ENCODE peak calls at places on chromosomes 6 and 20, in seven cellular contexts. One of them, this sample, is unnamed.

GRCh38 chr6:45513331-45513730 is 135.6 kb upstream of the SUPT3H start:
- DNase-seq in H1: no peak
- DNase-seq in stomach: no peak
- DNase-seq in cardiac muscle cell: no peak
- DNase-seq in heart left ventricle: no peak
- DNase-seq in uterus: no peak
- DNase-seq in hepatocyte: peak; percentile 6
- DNase-seq in this sample: no peak

GRCh38 chr20:34874094-34874654 is 1.5 kb upstream of the GGT7 start:
- DNase-seq in H1: peak; percentile 82
- DNase-seq in stomach: peak; percentile 86
- DNase-seq in cardiac muscle cell: peak; percentile 88
- DNase-seq in heart left ventricle: peak; percentile 75
- DNase-seq in uterus: peak; percentile 79
- DNase-seq in hepatocyte: peak; percentile 89
- DNase-seq in this sample: peak; percentile 93

GRCh38 chr6:158715330-158716311 is 65.8 kb downstream of the SYTL3 start:
- DNase-seq in H1: no peak
- DNase-seq in stomach: no peak
- DNase-seq in cardiac muscle cell: peak; percentile 70
- DNase-seq in heart left ventricle: no peak
- DNase-seq in uterus: no peak
- DNase-seq in hepatocyte: no peak
- DNase-seq in this sample: no peak

GRCh38 chr6:54801669-54802068 is 44.9 kb upstream of the FAM83B start:
- DNase-seq in H1: no peak
- DNase-seq in stomach: no peak
- DNase-seq in cardiac muscle cell: no peak
- DNase-seq in heart left ventricle: no peak
- DNase-seq in uterus: no peak
- DNase-seq in hepatocyte: peak; percentile 74
- DNase-seq in this sample: peak; percentile 69

GRCh38 chr6:2792330-2792729 is 27.1 kb downstream of the WRNIP1 start:
- DNase-seq in H1: no peak
- DNase-seq in stomach: no peak
- DNase-seq in cardiac muscle cell: no peak
- DNase-seq in heart left ventricle: no peak
- DNase-seq in uterus: no peak
- DNase-seq in hepatocyte: no peak
- DNase-seq in this sample: peak; percentile 55

GRCh38 chr6:11253594-11253993 is 21.1 kb upstream of the NEDD9 start:
- DNase-seq in H1: no peak
- DNase-seq in stomach: no peak
- DNase-seq in cardiac muscle cell: no peak
- DNase-seq in heart left ventricle: no peak
- DNase-seq in uterus: no peak
- DNase-seq in hepatocyte: no peak
- DNase-seq in this sample: peak; percentile 29

GRCh38 chr20:22430746-22431168 is 153.6 kb downstream of the FOXA2 start:
- DNase-seq in H1: no peak
- DNase-seq in stomach: no peak
- DNase-seq in cardiac muscle cell: no peak
- DNase-seq in heart left ventricle: no peak
- DNase-seq in uterus: no peak
- DNase-seq in hepatocyte: no peak
- DNase-seq in this sample: no peak

GRCh38 chr6:12545141-12545540 is 171.4 kb upstream of the PHACTR1 start:
- DNase-seq in H1: no peak
- DNase-seq in stomach: no peak
- DNase-seq in cardiac muscle cell: no peak
- DNase-seq in heart left ventricle: no peak
- DNase-seq in uterus: no peak
- DNase-seq in hepatocyte: no peak
- DNase-seq in this sample: no peak

GRCh38 chr6:136429681-136430080 is 120.5 kb downstream of the MAP7 start:
- DNase-seq in H1: no peak
- DNase-seq in stomach: no peak
- DNase-seq in cardiac muscle cell: no peak
- DNase-seq in heart left ventricle: no peak
- DNase-seq in uterus: no peak
- DNase-seq in hepatocyte: peak; percentile 17
- DNase-seq in this sample: no peak

GRCh38 chr6:145247677-145248419 is 487.5 kb downstream of the EPM2A start:
- DNase-seq in H1: no peak
- DNase-seq in stomach: no peak
- DNase-seq in cardiac muscle cell: no peak
- DNase-seq in heart left ventricle: no peak
- DNase-seq in uterus: no peak
- DNase-seq in hepatocyte: no peak
- DNase-seq in this sample: peak; percentile 86

GRCh38 chr6:15290962-15291704 is 45.3 kb downstream of the JARID2 start:
- DNase-seq in H1: no peak
- DNase-seq in stomach: no peak
- DNase-seq in cardiac muscle cell: no peak
- DNase-seq in heart left ventricle: no peak
- DNase-seq in uterus: no peak
- DNase-seq in hepatocyte: no peak
- DNase-seq in this sample: no peak

GRCh38 chr6:3871939-3872338 is 22.8 kb downstream of the FAM50B start:
- DNase-seq in H1: no peak
- DNase-seq in stomach: no peak
- DNase-seq in cardiac muscle cell: no peak
- DNase-seq in heart left ventricle: no peak
- DNase-seq in uterus: no peak
- DNase-seq in hepatocyte: no peak
- DNase-seq in this sample: no peak

GRCh38 chr6:28657367-28657755 is 131.7 kb downstream of the GPX5 start:
- DNase-seq in H1: no peak
- DNase-seq in stomach: no peak
- DNase-seq in cardiac muscle cell: no peak
- DNase-seq in heart left ventricle: no peak
- DNase-seq in uterus: no peak
- DNase-seq in hepatocyte: no peak
- DNase-seq in this sample: no peak

GRCh38 chr6:137039010-137039409 is 5.8 kb downstream of the IL20RA start:
- DNase-seq in H1: no peak
- DNase-seq in stomach: no peak
- DNase-seq in cardiac muscle cell: no peak
- DNase-seq in heart left ventricle: no peak
- DNase-seq in uterus: no peak
- DNase-seq in hepatocyte: no peak
- DNase-seq in this sample: no peak

GRCh38 chr20:3010985-3011723 is 32.3 kb upstream of the GNRH2 start:
- DNase-seq in H1: no peak
- DNase-seq in stomach: no peak
- DNase-seq in cardiac muscle cell: no peak
- DNase-seq in heart left ventricle: no peak
- DNase-seq in uterus: no peak
- DNase-seq in hepatocyte: no peak
- DNase-seq in this sample: peak; percentile 61

GRCh38 chr6:83127976-83128375 is 60.5 kb downstream of the DOP1A start:
- DNase-seq in H1: no peak
- DNase-seq in stomach: no peak
- DNase-seq in cardiac muscle cell: no peak
- DNase-seq in heart left ventricle: no peak
- DNase-seq in uterus: no peak
- DNase-seq in hepatocyte: no peak
- DNase-seq in this sample: no peak

GRCh38 chr6:144613859-144614258 is 328.7 kb downstream of the UTRN start:
- DNase-seq in H1: no peak
- DNase-seq in stomach: no peak
- DNase-seq in cardiac muscle cell: no peak
- DNase-seq in heart left ventricle: no peak
- DNase-seq in uterus: no peak
- DNase-seq in hepatocyte: no peak
- DNase-seq in this sample: no peak

GRCh38 chr6:45829873-45830272 is 185.8 kb downstream of the CLIC5 start:
- DNase-seq in H1: no peak
- DNase-seq in stomach: no peak
- DNase-seq in cardiac muscle cell: no peak
- DNase-seq in heart left ventricle: no peak
- DNase-seq in uterus: no peak
- DNase-seq in hepatocyte: no peak
- DNase-seq in this sample: no peak

GRCh38 chr6:83311231-83311630 is 118.1 kb downstream of the RWDD2A start:
- DNase-seq in H1: no peak
- DNase-seq in stomach: no peak
- DNase-seq in cardiac muscle cell: no peak
- DNase-seq in heart left ventricle: no peak
- DNase-seq in uterus: no peak
- DNase-seq in hepatocyte: no peak
- DNase-seq in this sample: peak; percentile 57

GRCh38 chr20:52500150-52500549 is 308.6 kb upstream of the ZFP64 start:
- DNase-seq in H1: no peak
- DNase-seq in stomach: no peak
- DNase-seq in cardiac muscle cell: no peak
- DNase-seq in heart left ventricle: no peak
- DNase-seq in uterus: no peak
- DNase-seq in hepatocyte: peak; percentile 31
- DNase-seq in this sample: no peak

GRCh38 chr6:142811923-142812322 is 133.1 kb downstream of the HIVEP2 start:
- DNase-seq in H1: no peak
- DNase-seq in stomach: no peak
- DNase-seq in cardiac muscle cell: no peak
- DNase-seq in heart left ventricle: no peak
- DNase-seq in uterus: no peak
- DNase-seq in hepatocyte: no peak
- DNase-seq in this sample: no peak

GRCh38 chr20:24769878-24770627 is 179.0 kb upstream of the CST7 start:
- DNase-seq in H1: no peak
- DNase-seq in stomach: peak; percentile 21
- DNase-seq in cardiac muscle cell: no peak
- DNase-seq in heart left ventricle: no peak
- DNase-seq in uterus: no peak
- DNase-seq in hepatocyte: no peak
- DNase-seq in this sample: no peak

GRCh38 chr6:3766219-3766618 is 14.7 kb upstream of the PXDC1 start:
- DNase-seq in H1: no peak
- DNase-seq in stomach: no peak
- DNase-seq in cardiac muscle cell: no peak
- DNase-seq in heart left ventricle: no peak
- DNase-seq in uterus: no peak
- DNase-seq in hepatocyte: no peak
- DNase-seq in this sample: peak; percentile 92

GRCh38 chr6:20811112-20811746 is 277.0 kb downstream of the CDKAL1 start:
- DNase-seq in H1: no peak
- DNase-seq in stomach: no peak
- DNase-seq in cardiac muscle cell: peak; percentile 66
- DNase-seq in heart left ventricle: peak; percentile 15
- DNase-seq in uterus: no peak
- DNase-seq in hepatocyte: peak; percentile 83
- DNase-seq in this sample: peak; percentile 91

GRCh38 chr6:135054575-135055498 is at the start of gene HBS1L:
- DNase-seq in H1: peak; percentile 96
- DNase-seq in stomach: peak; percentile 96
- DNase-seq in cardiac muscle cell: peak; percentile 97
- DNase-seq in heart left ventricle: peak; percentile 95
- DNase-seq in uterus: peak; percentile 94
- DNase-seq in hepatocyte: peak; percentile 99
- DNase-seq in this sample: peak; percentile 98

DNA sequence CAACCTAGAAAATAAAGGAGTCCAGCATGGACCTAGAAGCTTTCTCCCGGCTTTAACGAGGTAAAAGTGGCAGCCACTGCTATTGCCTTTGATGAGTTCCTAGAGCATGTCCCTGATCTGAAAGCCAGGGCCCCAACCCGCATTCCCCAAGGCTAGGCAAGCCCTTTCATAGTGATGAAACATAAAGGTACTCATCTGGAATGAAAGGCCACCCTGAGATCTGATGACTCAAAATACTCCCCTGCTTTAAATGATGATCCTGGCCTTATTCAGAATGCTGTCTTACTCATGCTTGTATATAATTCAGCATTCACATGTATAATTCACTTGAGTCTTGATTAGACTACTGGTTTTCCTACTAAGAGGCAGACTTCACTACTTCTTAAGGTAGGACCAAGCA is 21.3 kb downstream of the TTPAL start:
- DNase-seq in H1: no peak
- DNase-seq in stomach: no peak
- DNase-seq in cardiac muscle cell: no peak
- DNase-seq in heart left ventricle: no peak
- DNase-seq in uterus: no peak
- DNase-seq in hepatocyte: no peak
- DNase-seq in this sample: peak; percentile 93
- H3K4me3 ChIP-seq in H1: no peak overlapping the region
- H3K4me3 ChIP-seq in stomach: no peak overlapping the region
- H3K4me3 ChIP-seq in cardiac muscle cell: no peak overlapping the region
- H3K4me3 ChIP-seq in heart left ventricle: no peak overlapping the region
- H3K4me3 ChIP-seq in uterus: no peak overlapping the region
- H3K4me3 ChIP-seq in hepatocyte: no peak overlapping the region
- H3K4me3 ChIP-seq in this sample: no peak overlapping the region

DNA sequence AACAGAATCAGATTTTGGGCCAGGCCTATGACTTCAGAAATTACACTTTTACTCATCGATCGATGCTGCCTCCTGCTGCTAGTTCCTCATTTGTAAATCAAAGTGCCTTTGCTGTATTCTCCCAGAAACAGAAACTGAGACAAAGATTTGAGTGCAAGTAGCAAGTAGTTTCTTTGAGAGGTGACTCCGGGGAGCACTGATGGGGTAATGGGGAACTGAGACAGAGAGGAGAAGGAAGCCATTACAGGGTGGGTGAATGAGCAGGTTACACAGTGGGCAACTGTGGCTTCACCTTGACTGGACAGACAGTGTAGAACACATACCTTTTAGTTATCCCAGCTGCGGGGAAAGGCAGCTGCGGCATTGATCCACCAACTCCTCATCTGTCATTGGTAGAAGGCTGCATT is 9.7 kb upstream of the CD40 start:
- DNase-seq in H1: no peak
- DNase-seq in stomach: no peak
- DNase-seq in cardiac muscle cell: no peak
- DNase-seq in heart left ventricle: no peak
- DNase-seq in uterus: no peak
- DNase-seq in hepatocyte: no peak
- DNase-seq in this sample: no peak
- TF ChIP-seq CTCF in H1: no peak
- TF ChIP-seq CTCF in stomach: no peak
- TF ChIP-seq CTCF in cardiac muscle cell: no peak
- TF ChIP-seq CTCF in heart left ventricle: no peak
- TF ChIP-seq CTCF in uterus: no peak
- TF ChIP-seq CTCF in hepatocyte: no peak
- TF ChIP-seq CTCF in this sample: no peak

DNA sequence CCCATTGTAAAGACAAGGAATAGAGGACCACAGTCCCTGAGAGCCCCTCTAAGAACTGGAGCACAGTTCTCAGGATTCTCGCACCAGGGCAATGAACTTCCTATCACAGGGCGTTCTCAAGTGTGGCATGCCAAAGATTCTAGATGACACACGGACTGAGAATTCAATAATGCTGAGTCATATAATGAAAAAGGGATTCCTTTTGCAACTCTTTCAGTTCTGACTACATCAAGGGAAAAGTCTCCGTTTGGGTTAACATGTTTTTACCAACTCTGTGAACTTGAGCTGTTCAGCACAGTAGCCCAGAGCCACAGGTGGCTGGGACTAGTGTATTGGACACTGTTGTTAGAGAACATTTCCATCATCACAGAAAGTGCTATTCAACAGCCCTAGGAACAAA is 3.4 kb downstream of the MED20 start:
- DNase-seq in H1: no peak
- DNase-seq in stomach: no peak
- DNase-seq in cardiac muscle cell: no peak
- DNase-seq in heart left ventricle: no peak
- DNase-seq in uterus: no peak
- DNase-seq in hepatocyte: no peak
- DNase-seq in this sample: peak; percentile 85
- H3K4me3 ChIP-seq in H1: no peak overlapping the region
- H3K4me3 ChIP-seq in stomach: no peak overlapping the region
- H3K4me3 ChIP-seq in cardiac muscle cell: no peak overlapping the region
- H3K4me3 ChIP-seq in heart left ventricle: no peak overlapping the region
- H3K4me3 ChIP-seq in uterus: no peak overlapping the region
- H3K4me3 ChIP-seq in hepatocyte: no peak overlapping the region
- H3K4me3 ChIP-seq in this sample: peak overlapping the region; percentile 20

GRCh38 chr6:8059129-8059528 is 5.1 kb downstream of the BLOC1S5 start:
- DNase-seq in H1: no peak
- DNase-seq in stomach: no peak
- DNase-seq in cardiac muscle cell: peak; percentile 8
- DNase-seq in heart left ventricle: no peak
- DNase-seq in uterus: no peak
- DNase-seq in hepatocyte: peak; percentile 30
- DNase-seq in this sample: peak; percentile 52
- TF ChIP-seq CTCF in H1: no peak
- TF ChIP-seq CTCF in stomach: no peak
- TF ChIP-seq CTCF in cardiac muscle cell: peak; percentile 32
- TF ChIP-seq CTCF in heart left ventricle: peak; percentile 60
- TF ChIP-seq CTCF in uterus: no peak
- TF ChIP-seq CTCF in hepatocyte: peak; percentile 55
- TF ChIP-seq CTCF in this sample: no peak